ENCODE peak calls at places on chromosomes 11 and 22, in six cellular contexts. B is sciatic nerve, K is neuronal stem cell, P is T-helper 1 cell, X is GM04503, D is activated T-cell treated with anti-CD3 and anti-CD28 coated beads for 1 hour. C is an unnamed sample.

GRCh38 chr11:130513132-130513531 is 64.7 kb downstream of the ADAMTS15 start:
- DNase-seq in B (no peak), K (no peak), P (no peak), X (peak), D (no peak), C (no peak)

GRCh38 chr11:94958118-94958517 is 15.2 kb downstream of the CWC15 start:
- DNase-seq in B (no peak), K (no peak), P (no peak), X (no peak), D (no peak), C (no peak)

GRCh38 chr11:2089536-2090165 is 49.5 kb downstream of the IGF2 start:
- DNase-seq in B (no peak), K (peak), P (no peak), X (no peak), D (no peak), C (peak)

GRCh38 chr22:23899042-23899745 is 5.0 kb downstream of the MIF start:
- DNase-seq in B (no peak), K (no peak), P (no peak), X (no peak), D (no peak), C (no peak)

GRCh38 chr22:30206964-30207363 is 39.6 kb downstream of the LIF start:
- DNase-seq in B (no peak), K (peak), P (no peak), X (peak), D (no peak), C (no peak)

GRCh38 chr11:134045799-134046635 is 22.9 kb upstream of the JAM3 start:
- DNase-seq in B (peak), K (no peak), P (no peak), X (no peak), D (no peak), C (peak)

GRCh38 chr11:69120096-69120875 is 35.4 kb upstream of the SMIM38 start:
- DNase-seq in B (no peak), K (no peak), P (no peak), X (no peak), D (no peak), C (peak)

GRCh38 chr11:77191429-77191822 is 63.4 kb downstream of the MYO7A start:
- DNase-seq in B (no peak), K (no peak), P (no peak), X (no peak), D (no peak), C (no peak)

GRCh38 chr22:27937453-27937852 is 18.4 kb upstream of the PITPNB start:
- DNase-seq in B (no peak), K (no peak), P (no peak), X (no peak), D (no peak), C (no peak)

GRCh38 chr11:132278801-132279574 is 908.6 kb downstream of the NTM start:
- DNase-seq in B (no peak), K (no peak), P (no peak), X (no peak), D (no peak), C (no peak)

C was measured in spleen.